ENCODE peak calls at places on chromosomes 1 and 21, in nine cellular contexts. One of them, this sample, is unnamed.

GRCh38 chr1:101004061-101004460 is 21.5 kb downstream of the DPH5 start:
- DNase-seq in endothelial cell of umbilical vein: no peak
- DNase-seq in kidney: no peak
- DNase-seq in keratinocyte: no peak
- DNase-seq in breast epithelium: no peak
- DNase-seq in lower lobe of right lung: no peak
- DNase-seq in epithelial cell of esophagus: peak; percentile 87
- DNase-seq in cardiac fibroblast: peak; percentile 85
- DNase-seq in psoas muscle: no peak
- DNase-seq in this sample: no peak

GRCh38 chr21:46438241-46438640 is 20.4 kb upstream of the DIP2A start:
- DNase-seq in endothelial cell of umbilical vein: no peak
- DNase-seq in kidney: no peak
- DNase-seq in keratinocyte: no peak
- DNase-seq in breast epithelium: no peak
- DNase-seq in lower lobe of right lung: peak; percentile 29
- DNase-seq in epithelial cell of esophagus: no peak
- DNase-seq in cardiac fibroblast: no peak
- DNase-seq in psoas muscle: no peak
- DNase-seq in this sample: no peak

GRCh38 chr1:13967707-13968106 is 267.7 kb downstream of the PRDM2 start:
- DNase-seq in endothelial cell of umbilical vein: no peak
- DNase-seq in kidney: no peak
- DNase-seq in keratinocyte: no peak
- DNase-seq in breast epithelium: no peak
- DNase-seq in lower lobe of right lung: no peak
- DNase-seq in epithelial cell of esophagus: no peak
- DNase-seq in cardiac fibroblast: no peak
- DNase-seq in psoas muscle: no peak
- DNase-seq in this sample: no peak

GRCh38 chr1:12546771-12547585 is 71.0 kb downstream of the DHRS3 start:
- DNase-seq in endothelial cell of umbilical vein: no peak
- DNase-seq in kidney: no peak
- DNase-seq in keratinocyte: no peak
- DNase-seq in breast epithelium: no peak
- DNase-seq in lower lobe of right lung: peak; percentile 21
- DNase-seq in epithelial cell of esophagus: no peak
- DNase-seq in cardiac fibroblast: peak; percentile 22
- DNase-seq in psoas muscle: peak; percentile 85
- DNase-seq in this sample: no peak

GRCh38 chr1:20199410-20199809 is 13.1 kb upstream of the PLA2G2C start:
- DNase-seq in endothelial cell of umbilical vein: no peak
- DNase-seq in kidney: no peak
- DNase-seq in keratinocyte: no peak
- DNase-seq in breast epithelium: no peak
- DNase-seq in lower lobe of right lung: no peak
- DNase-seq in epithelial cell of esophagus: peak; percentile 34
- DNase-seq in cardiac fibroblast: no peak
- DNase-seq in psoas muscle: no peak
- DNase-seq in this sample: no peak

GRCh38 chr21:36508948-36509347 is 29.0 kb upstream of the CLDN14 start:
- DNase-seq in endothelial cell of umbilical vein: no peak
- DNase-seq in kidney: no peak
- DNase-seq in keratinocyte: no peak
- DNase-seq in breast epithelium: no peak
- DNase-seq in lower lobe of right lung: no peak
- DNase-seq in epithelial cell of esophagus: no peak
- DNase-seq in cardiac fibroblast: no peak
- DNase-seq in psoas muscle: no peak
- DNase-seq in this sample: no peak

GRCh38 chr1:153670257-153670858 is 435 bp downstream of the ILF2 start:
- DNase-seq in endothelial cell of umbilical vein: no peak
- DNase-seq in kidney: peak; percentile 82
- DNase-seq in keratinocyte: no peak
- DNase-seq in breast epithelium: no peak
- DNase-seq in lower lobe of right lung: peak; percentile 54
- DNase-seq in epithelial cell of esophagus: no peak
- DNase-seq in cardiac fibroblast: no peak
- DNase-seq in psoas muscle: peak; percentile 37
- DNase-seq in this sample: no peak

GRCh38 chr1:16393255-16394177 is 26.5 kb downstream of the SZRD1 start:
- DNase-seq in endothelial cell of umbilical vein: no peak
- DNase-seq in kidney: no peak
- DNase-seq in keratinocyte: no peak
- DNase-seq in breast epithelium: peak; percentile 24
- DNase-seq in lower lobe of right lung: no peak
- DNase-seq in epithelial cell of esophagus: no peak
- DNase-seq in cardiac fibroblast: no peak
- DNase-seq in psoas muscle: no peak
- DNase-seq in this sample: no peak

GRCh38 chr1:231182317-231182716 is 20.5 kb downstream of the TRIM67 start:
- DNase-seq in endothelial cell of umbilical vein: no peak
- DNase-seq in kidney: no peak
- DNase-seq in keratinocyte: no peak
- DNase-seq in breast epithelium: no peak
- DNase-seq in lower lobe of right lung: no peak
- DNase-seq in epithelial cell of esophagus: no peak
- DNase-seq in cardiac fibroblast: no peak
- DNase-seq in psoas muscle: no peak
- DNase-seq in this sample: no peak

GRCh38 chr1:97340951-97341350 is 579.9 kb downstream of the DPYD start:
- DNase-seq in endothelial cell of umbilical vein: no peak
- DNase-seq in kidney: no peak
- DNase-seq in keratinocyte: no peak
- DNase-seq in breast epithelium: no peak
- DNase-seq in lower lobe of right lung: no peak
- DNase-seq in epithelial cell of esophagus: peak; percentile 38
- DNase-seq in cardiac fibroblast: peak; percentile 74
- DNase-seq in psoas muscle: no peak
- DNase-seq in this sample: peak; percentile 25

GRCh38 chr1:204812842-204813241 is 57.8 kb upstream of the NFASC start:
- DNase-seq in endothelial cell of umbilical vein: no peak
- DNase-seq in kidney: no peak
- DNase-seq in keratinocyte: no peak
- DNase-seq in breast epithelium: no peak
- DNase-seq in lower lobe of right lung: no peak
- DNase-seq in epithelial cell of esophagus: no peak
- DNase-seq in cardiac fibroblast: no peak
- DNase-seq in psoas muscle: no peak
- DNase-seq in this sample: no peak

GRCh38 chr1:204814146-204814884 is 56.3 kb upstream of the NFASC start:
- DNase-seq in endothelial cell of umbilical vein: no peak
- DNase-seq in kidney: no peak
- DNase-seq in keratinocyte: no peak
- DNase-seq in breast epithelium: no peak
- DNase-seq in lower lobe of right lung: no peak
- DNase-seq in epithelial cell of esophagus: no peak
- DNase-seq in cardiac fibroblast: no peak
- DNase-seq in psoas muscle: no peak
- DNase-seq in this sample: no peak

GRCh38 chr1:204809488-204809887 is 61.2 kb upstream of the NFASC start:
- DNase-seq in endothelial cell of umbilical vein: no peak
- DNase-seq in kidney: no peak
- DNase-seq in keratinocyte: no peak
- DNase-seq in breast epithelium: no peak
- DNase-seq in lower lobe of right lung: no peak
- DNase-seq in epithelial cell of esophagus: no peak
- DNase-seq in cardiac fibroblast: no peak
- DNase-seq in psoas muscle: no peak
- DNase-seq in this sample: no peak

GRCh38 chr1:204817341-204817740 is 53.3 kb upstream of the NFASC start:
- DNase-seq in endothelial cell of umbilical vein: no peak
- DNase-seq in kidney: no peak
- DNase-seq in keratinocyte: no peak
- DNase-seq in breast epithelium: no peak
- DNase-seq in lower lobe of right lung: no peak
- DNase-seq in epithelial cell of esophagus: no peak
- DNase-seq in cardiac fibroblast: no peak
- DNase-seq in psoas muscle: no peak
- DNase-seq in this sample: no peak

DNA sequence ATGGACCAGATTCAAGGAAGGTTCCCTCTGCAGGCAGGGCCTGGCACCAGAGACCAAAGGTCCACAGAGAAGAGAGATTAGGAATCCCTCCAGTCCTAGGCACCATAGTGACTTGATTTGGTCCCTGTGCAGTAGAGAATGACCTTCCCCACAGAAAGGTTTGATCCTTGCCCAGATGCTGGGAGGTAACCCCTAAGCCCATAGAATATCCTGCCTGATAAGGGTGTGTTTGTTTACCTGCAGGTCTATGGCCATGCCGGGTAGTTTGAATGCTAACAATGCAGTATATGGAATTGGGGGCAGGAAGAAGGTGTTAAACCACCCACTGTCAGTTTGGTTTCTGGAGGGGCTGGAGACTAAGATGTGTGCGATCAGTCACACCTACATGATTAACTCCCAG is 57.1 kb upstream of the NFASC start:
- DNase-seq in endothelial cell of umbilical vein: no peak
- DNase-seq in kidney: no peak
- DNase-seq in keratinocyte: no peak
- DNase-seq in breast epithelium: no peak
- DNase-seq in lower lobe of right lung: no peak
- DNase-seq in epithelial cell of esophagus: no peak
- DNase-seq in cardiac fibroblast: no peak
- DNase-seq in psoas muscle: no peak
- DNase-seq in this sample: no peak
- TF ChIP-seq CTCF in endothelial cell of umbilical vein: no peak
- TF ChIP-seq CTCF in kidney: no peak
- TF ChIP-seq CTCF in keratinocyte: no peak
- TF ChIP-seq CTCF in breast epithelium: no peak
- TF ChIP-seq CTCF in lower lobe of right lung: no peak
- TF ChIP-seq CTCF in epithelial cell of esophagus: no peak
- TF ChIP-seq CTCF in cardiac fibroblast: no peak
- TF ChIP-seq CTCF in psoas muscle: no peak
- TF ChIP-seq CTCF in this sample: no peak

GRCh38 chr1:223393275-223394214 is at the start of gene CCDC185:
- DNase-seq in endothelial cell of umbilical vein: no peak
- DNase-seq in kidney: no peak
- DNase-seq in keratinocyte: no peak
- DNase-seq in breast epithelium: no peak
- DNase-seq in lower lobe of right lung: peak; percentile 51
- DNase-seq in epithelial cell of esophagus: no peak
- DNase-seq in cardiac fibroblast: no peak
- DNase-seq in psoas muscle: no peak
- DNase-seq in this sample: no peak
- H3K4me3 ChIP-seq in endothelial cell of umbilical vein: no peak within 1 kb of the TSS
- H3K4me3 ChIP-seq in kidney: no peak within 1 kb of the TSS
- H3K4me3 ChIP-seq in keratinocyte: peak within 1 kb of the TSS; percentile 14
- H3K4me3 ChIP-seq in breast epithelium: peak within 1 kb of the TSS; percentile 12
- H3K4me3 ChIP-seq in lower lobe of right lung: peak within 1 kb of the TSS; percentile 46
- H3K4me3 ChIP-seq in epithelial cell of esophagus: peak within 1 kb of the TSS; percentile 20
- H3K4me3 ChIP-seq in cardiac fibroblast: no peak within 1 kb of the TSS
- H3K4me3 ChIP-seq in psoas muscle: peak within 1 kb of the TSS; percentile 58
- H3K4me3 ChIP-seq in this sample: peak within 1 kb of the TSS; percentile 1

DNA sequence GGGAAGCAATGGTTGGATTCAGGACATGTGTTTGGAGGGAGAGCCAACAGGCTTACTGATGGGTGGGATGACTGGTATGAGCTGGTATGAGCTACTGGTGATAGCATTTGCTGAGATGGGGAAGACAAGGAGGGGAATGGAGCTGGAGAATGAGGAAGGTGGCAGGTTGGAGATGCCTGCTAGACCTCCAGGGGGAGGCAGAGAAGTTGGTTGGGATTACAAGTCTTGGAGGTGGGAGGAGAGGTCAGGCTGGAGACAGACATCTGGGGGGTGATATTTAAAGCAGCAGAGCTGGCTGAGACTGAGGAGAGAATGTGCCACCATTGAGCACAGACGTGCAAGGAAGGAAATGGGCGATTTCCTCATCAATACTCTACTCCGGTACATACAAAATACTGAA is 31.8 kb upstream of the ENO1 start:
- DNase-seq in endothelial cell of umbilical vein: no peak
- DNase-seq in kidney: no peak
- DNase-seq in keratinocyte: no peak
- DNase-seq in breast epithelium: no peak
- DNase-seq in lower lobe of right lung: no peak
- DNase-seq in epithelial cell of esophagus: no peak
- DNase-seq in cardiac fibroblast: no peak
- DNase-seq in psoas muscle: no peak
- DNase-seq in this sample: no peak
- TF ChIP-seq CTCF in endothelial cell of umbilical vein: peak; percentile 9
- TF ChIP-seq CTCF in kidney: no peak
- TF ChIP-seq CTCF in keratinocyte: no peak
- TF ChIP-seq CTCF in breast epithelium: no peak
- TF ChIP-seq CTCF in lower lobe of right lung: no peak
- TF ChIP-seq CTCF in epithelial cell of esophagus: no peak
- TF ChIP-seq CTCF in cardiac fibroblast: no peak
- TF ChIP-seq CTCF in psoas muscle: no peak
- TF ChIP-seq CTCF in this sample: no peak

DNA sequence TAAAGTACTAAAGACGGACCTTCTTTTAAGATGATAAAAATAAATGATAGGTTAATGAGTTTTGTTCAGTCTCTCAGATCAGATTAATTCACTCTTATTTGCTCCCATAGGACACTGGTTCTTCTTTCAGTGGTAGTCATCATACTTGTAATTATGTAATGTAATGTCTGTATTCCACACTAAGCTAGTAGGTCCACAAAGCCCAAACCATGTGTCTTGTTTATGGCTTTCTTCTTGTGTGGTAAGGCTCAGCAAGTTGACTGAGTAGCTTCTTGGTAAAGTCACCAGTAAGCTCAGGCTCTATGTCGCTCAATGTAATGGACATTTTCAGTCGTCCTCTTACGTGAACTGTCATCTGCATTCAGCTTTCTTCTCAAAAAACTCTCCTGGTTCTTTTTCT is 2.5 kb downstream of the LYPLAL1 start:
- DNase-seq in endothelial cell of umbilical vein: no peak
- DNase-seq in kidney: no peak
- DNase-seq in keratinocyte: no peak
- DNase-seq in breast epithelium: no peak
- DNase-seq in lower lobe of right lung: no peak
- DNase-seq in epithelial cell of esophagus: no peak
- DNase-seq in cardiac fibroblast: no peak
- DNase-seq in psoas muscle: no peak
- DNase-seq in this sample: no peak
- H3K4me3 ChIP-seq in endothelial cell of umbilical vein: no peak overlapping the region
- H3K4me3 ChIP-seq in kidney: peak overlapping the region; percentile 92
- H3K4me3 ChIP-seq in keratinocyte: no peak overlapping the region
- H3K4me3 ChIP-seq in breast epithelium: no peak overlapping the region
- H3K4me3 ChIP-seq in lower lobe of right lung: no peak overlapping the region
- H3K4me3 ChIP-seq in epithelial cell of esophagus: no peak overlapping the region
- H3K4me3 ChIP-seq in cardiac fibroblast: no peak overlapping the region
- H3K4me3 ChIP-seq in psoas muscle: peak overlapping the region; percentile 83
- H3K4me3 ChIP-seq in this sample: no peak overlapping the region

DNA sequence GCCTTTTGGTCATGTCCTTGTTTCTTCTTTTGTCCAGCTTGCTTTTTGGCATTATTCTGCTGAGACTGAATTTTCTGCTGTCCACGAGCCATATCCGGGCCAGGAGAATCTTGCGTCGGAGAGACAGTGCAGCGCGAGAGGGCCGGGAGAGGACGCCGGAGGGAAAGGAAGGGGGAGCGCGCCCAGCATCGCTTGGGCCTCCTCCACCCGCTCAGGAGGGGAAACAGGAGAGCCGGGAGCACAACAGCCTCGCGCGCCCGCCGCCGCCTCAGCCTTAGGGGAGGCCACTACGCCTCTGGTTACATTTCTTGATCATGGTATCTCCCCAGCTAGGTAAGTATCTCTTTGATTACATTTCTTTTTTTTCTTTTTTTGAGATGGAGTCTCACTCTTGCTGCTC is 7.4 kb upstream of the DEGS1 start:
- DNase-seq in endothelial cell of umbilical vein: no peak
- DNase-seq in kidney: no peak
- DNase-seq in keratinocyte: no peak
- DNase-seq in breast epithelium: no peak
- DNase-seq in lower lobe of right lung: no peak
- DNase-seq in epithelial cell of esophagus: no peak
- DNase-seq in cardiac fibroblast: peak; percentile 18
- DNase-seq in psoas muscle: peak; percentile 70
- DNase-seq in this sample: no peak
- TF ChIP-seq CTCF in endothelial cell of umbilical vein: no peak
- TF ChIP-seq CTCF in kidney: no peak
- TF ChIP-seq CTCF in keratinocyte: peak; percentile 2
- TF ChIP-seq CTCF in breast epithelium: no peak
- TF ChIP-seq CTCF in lower lobe of right lung: no peak
- TF ChIP-seq CTCF in epithelial cell of esophagus: no peak
- TF ChIP-seq CTCF in cardiac fibroblast: peak; percentile 11
- TF ChIP-seq CTCF in psoas muscle: no peak
- TF ChIP-seq CTCF in this sample: no peak

This sample was measured in AG09309.